ENCODE peak calls at places on chromosomes 7 and 10, in ten cellular contexts. E is adrenal gland, Y is GM12891, M is erythroblast, C is Peyer's patch, L is IMR-90, G is spleen, T is HCT116, W is H1, I is NB4. P is an unnamed sample.

GRCh38 chr10:124417846-124418725 is 637 bp downstream of the OAT start:
- DNase-seq in L (peak), C (peak), I (peak), E (peak), G (peak), Y (peak), T (no peak), W (no peak), M (peak), P (peak)

GRCh38 chr10:128150045-128150493 is 23.8 kb upstream of the MKI67 start:
- DNase-seq in E (peak), I (peak), Y (peak), T (peak), M (peak), C (peak), W (no peak), G (peak), L (peak), P (peak)

GRCh38 chr7:23864984-23865383 is 155.0 kb downstream of the STK31 start:
- DNase-seq in L (peak), I (no peak), M (no peak), T (no peak), W (no peak), E (no peak), G (no peak), Y (no peak), C (no peak), P (no peak)

GRCh38 chr10:89342219-89342966 is 14.6 kb downstream of the IFIT3 start:
- DNase-seq in W (no peak), E (peak), C (no peak), Y (no peak), T (no peak), M (peak), L (peak), I (no peak), G (no peak), P (no peak)

GRCh38 chr7:113774182-113774807 is 144.5 kb downstream of the PPP1R3A start:
- DNase-seq in M (peak), W (no peak), L (peak), Y (peak), C (no peak), E (no peak), I (peak), T (peak), G (no peak), P (peak)

GRCh38 chr10:115001506-115002381 is 63.7 kb downstream of the TRUB1 start:
- DNase-seq in Y (peak), T (no peak), L (peak), G (no peak), I (no peak), E (peak), W (no peak), C (no peak), M (no peak), P (no peak)

GRCh38 chr10:10394933-10395658 is 622.6 kb upstream of the CELF2 start:
- DNase-seq in G (no peak), E (no peak), L (peak), I (no peak), W (no peak), M (no peak), C (no peak), T (no peak), Y (no peak), P (no peak)

GRCh38 chr7:149087366-149087765 is 3.2 kb downstream of the ZNF786 start:
- DNase-seq in Y (no peak), E (no peak), W (no peak), G (no peak), C (no peak), L (no peak), T (no peak), M (no peak), I (no peak), P (no peak)

GRCh38 chr7:37198906-37199485 is 249.7 kb downstream of the ELMO1 start:
- DNase-seq in W (peak), I (peak), E (peak), T (peak), C (peak), Y (peak), G (peak), L (peak), M (peak), P (peak)

GRCh38 chr7:128197586-128197985 is 43.5 kb upstream of the LEP start:
- DNase-seq in W (no peak), T (no peak), L (peak), M (no peak), E (no peak), Y (no peak), G (no peak), C (no peak), I (no peak), P (peak)

GRCh38 chr10:44968101-44968886 is 8.7 kb downstream of the RASSF4 start:
- DNase-seq in T (no peak), I (peak), L (no peak), M (no peak), G (peak), E (peak), C (no peak), Y (no peak), W (no peak), P (no peak)

GRCh38 chr7:106862317-106863183 is 2.5 kb upstream of the PIK3CG start:
- DNase-seq in T (no peak), Y (no peak), W (no peak), I (peak), E (no peak), M (no peak), G (no peak), C (no peak), L (peak), P (no peak)

GRCh38 chr10:121205625-121206024 is 354.5 kb downstream of the WDR11 start:
- DNase-seq in L (no peak), T (no peak), C (no peak), E (no peak), W (no peak), Y (no peak), M (no peak), I (no peak), G (no peak), P (no peak)

GRCh38 chr7:13181221-13181620 is 493.8 kb downstream of the ARL4A start:
- DNase-seq in C (no peak), M (no peak), Y (no peak), W (no peak), I (no peak), T (no peak), G (no peak), L (peak), E (no peak), P (no peak)

GRCh38 chr7:2317556-2318293 is 3.5 kb upstream of the SNX8 start:
- DNase-seq in W (no peak), T (no peak), Y (no peak), C (no peak), I (no peak), G (no peak), E (no peak), L (no peak), M (no peak), P (no peak)

GRCh38 chr10:26519803-26520202 is 81.7 kb downstream of the APBB1IP start:
- DNase-seq in I (no peak), Y (no peak), W (no peak), M (no peak), E (no peak), L (no peak), T (no peak), G (no peak), C (no peak), P (no peak)

GRCh38 chr10:74825371-74826141 is 844 bp upstream of the KAT6B start:
- DNase-seq in E (peak), M (peak), C (no peak), L (no peak), W (no peak), G (peak), T (no peak), I (no peak), Y (no peak), P (peak)

GRCh38 chr10:28177944-28178637 is 124.8 kb downstream of the MPP7 start:
- DNase-seq in I (peak), Y (no peak), L (peak), M (no peak), C (no peak), T (no peak), W (no peak), G (no peak), E (no peak), P (no peak)

GRCh38 chr10:89389254-89389653 is 3.2 kb upstream of the IFIT1 start:
- DNase-seq in L (peak), T (peak), I (peak), C (no peak), G (no peak), E (no peak), Y (no peak), M (peak), W (no peak), P (no peak)

DNA sequence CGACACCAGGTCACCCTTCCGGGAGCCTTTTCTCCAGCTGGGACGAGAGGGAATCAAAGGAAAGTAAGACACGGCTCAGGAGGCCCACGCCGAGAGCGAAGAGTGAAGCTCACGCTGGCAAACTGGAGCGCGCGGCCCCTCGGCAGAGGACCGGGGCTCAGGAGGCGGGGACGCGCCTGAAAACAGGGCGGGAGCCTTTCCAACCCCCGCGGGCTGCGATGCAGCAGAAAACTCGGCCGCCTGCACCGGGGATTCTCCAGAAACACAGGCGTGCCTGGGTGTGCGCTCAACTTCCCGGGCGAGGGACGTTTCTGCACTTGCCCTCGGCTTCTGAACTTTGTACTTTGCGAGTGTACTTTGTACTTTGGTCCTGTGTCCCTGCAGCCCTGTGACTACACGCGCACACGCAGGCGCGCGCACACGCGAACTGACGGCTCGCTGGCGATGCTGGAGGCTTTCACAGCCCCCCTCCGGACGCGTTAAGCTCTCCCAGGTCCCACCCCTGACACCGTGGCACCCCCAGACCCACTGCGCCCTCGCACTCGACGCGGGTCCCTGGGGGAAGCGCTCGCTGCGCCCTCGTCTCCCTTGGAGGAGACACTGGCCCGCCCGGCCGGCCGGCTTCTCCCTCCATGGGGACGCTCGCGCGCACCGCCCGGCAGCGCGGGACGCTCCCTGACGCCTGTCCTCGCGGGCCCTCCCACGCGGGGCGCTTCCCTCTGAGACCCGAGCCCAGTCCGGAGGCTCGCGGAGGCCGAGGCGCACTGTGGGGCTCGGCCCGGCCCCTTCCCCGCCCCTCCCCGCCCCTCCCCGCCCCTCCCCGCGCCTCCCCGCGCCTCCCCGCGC is 588 bp upstream of the PAOX start:
- DNase-seq in I (peak), E (peak), L (peak), T (no peak), W (no peak), C (peak), M (peak), Y (no peak), G (peak), P (no peak)
- TF ChIP-seq POLR2A in I (no peak), E (peak), L (no peak), T (no peak), W (no peak), C (peak), M (no peak), Y (no peak), G (no peak), P (no peak)

GRCh38 chr10:103659674-103660363 is 166.3 kb downstream of the NEURL1 start:
- DNase-seq in E (peak), Y (peak), W (no peak), G (peak), I (no peak), M (peak), L (peak), C (peak), T (no peak), P (peak)
- TF ChIP-seq POLR2A in E (peak), Y (no peak), W (no peak), G (no peak), I (no peak), M (peak), L (peak), C (peak), T (no peak), P (peak)

GRCh38 chr7:99395616-99396327 is 12.6 kb downstream of the PDAP1 start:
- DNase-seq in T (no peak), Y (no peak), C (no peak), W (no peak), L (no peak), M (no peak), G (no peak), I (no peak), E (no peak), P (no peak)

GRCh38 chr7:99397632-99397983 is 10.8 kb downstream of the PDAP1 start:
- DNase-seq in E (no peak), L (no peak), I (no peak), G (no peak), Y (no peak), M (no peak), T (no peak), W (no peak), C (no peak), P (no peak)

GRCh38 chr7:99399597-99399996 is 8.8 kb downstream of the PDAP1 start:
- DNase-seq in C (no peak), Y (no peak), L (no peak), I (no peak), T (no peak), M (no peak), G (no peak), W (no peak), E (no peak), P (no peak)

GRCh38 chr7:99398891-99399445 is 9.4 kb downstream of the PDAP1 start:
- DNase-seq in C (no peak), M (no peak), E (no peak), I (no peak), W (no peak), Y (no peak), L (no peak), T (no peak), G (no peak), P (no peak)

GRCh38 chr7:99396914-99397631 is 11.3 kb downstream of the PDAP1 start:
- DNase-seq in W (no peak), Y (no peak), M (no peak), E (no peak), G (no peak), I (no peak), C (no peak), L (no peak), T (no peak), P (no peak)
- TF ChIP-seq POLR2A in W (peak), Y (peak), M (no peak), E (no peak), G (no peak), I (no peak), C (no peak), L (no peak), T (no peak), P (no peak)

DNA sequence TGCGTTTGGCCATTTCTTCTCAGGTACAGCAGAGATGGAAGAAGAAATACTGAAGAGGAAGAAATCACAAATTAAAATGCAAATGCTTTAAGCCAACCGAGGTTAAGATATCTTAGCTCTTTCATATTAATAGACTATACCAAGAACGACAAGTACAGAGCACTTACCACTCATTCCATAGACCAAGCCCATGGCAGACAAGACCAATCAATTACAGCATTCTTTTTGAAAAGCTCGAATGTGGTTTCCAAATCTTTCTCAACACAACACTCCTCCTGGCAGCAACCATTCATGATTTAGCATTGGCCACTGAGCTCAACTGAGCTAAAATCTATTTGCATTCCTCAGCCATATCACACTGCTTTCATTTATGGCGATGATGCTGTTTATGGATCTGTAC is 2.7 kb downstream of the ASAH2 start:
- DNase-seq in T (no peak), W (no peak), L (no peak), E (no peak), G (no peak), Y (no peak), I (no peak), M (no peak), C (no peak), P (no peak)
- TF ChIP-seq POLR2A in T (no peak), W (no peak), L (no peak), E (no peak), G (no peak), Y (no peak), I (no peak), M (no peak), C (no peak), P (no peak)

GRCh38 chr10:77409697-77410471 is 227.7 kb downstream of the KCNMA1 start:
- DNase-seq in L (no peak), G (no peak), E (no peak), M (no peak), T (no peak), I (no peak), W (no peak), C (peak), Y (no peak), P (no peak)

GRCh38 chr10:77404801-77405200 is 232.8 kb downstream of the KCNMA1 start:
- DNase-seq in M (no peak), W (no peak), I (no peak), G (no peak), C (no peak), E (no peak), Y (no peak), L (no peak), T (no peak), P (no peak)

GRCh38 chr10:77408259-77408658 is 229.3 kb downstream of the KCNMA1 start:
- DNase-seq in M (no peak), L (no peak), T (no peak), I (no peak), G (no peak), Y (no peak), W (no peak), E (no peak), C (no peak), P (no peak)

GRCh38 chr10:77405771-77406241 is 231.8 kb downstream of the KCNMA1 start:
- DNase-seq in C (peak), I (peak), W (peak), G (no peak), E (peak), L (peak), M (no peak), Y (no peak), T (peak), P (peak)

DNA sequence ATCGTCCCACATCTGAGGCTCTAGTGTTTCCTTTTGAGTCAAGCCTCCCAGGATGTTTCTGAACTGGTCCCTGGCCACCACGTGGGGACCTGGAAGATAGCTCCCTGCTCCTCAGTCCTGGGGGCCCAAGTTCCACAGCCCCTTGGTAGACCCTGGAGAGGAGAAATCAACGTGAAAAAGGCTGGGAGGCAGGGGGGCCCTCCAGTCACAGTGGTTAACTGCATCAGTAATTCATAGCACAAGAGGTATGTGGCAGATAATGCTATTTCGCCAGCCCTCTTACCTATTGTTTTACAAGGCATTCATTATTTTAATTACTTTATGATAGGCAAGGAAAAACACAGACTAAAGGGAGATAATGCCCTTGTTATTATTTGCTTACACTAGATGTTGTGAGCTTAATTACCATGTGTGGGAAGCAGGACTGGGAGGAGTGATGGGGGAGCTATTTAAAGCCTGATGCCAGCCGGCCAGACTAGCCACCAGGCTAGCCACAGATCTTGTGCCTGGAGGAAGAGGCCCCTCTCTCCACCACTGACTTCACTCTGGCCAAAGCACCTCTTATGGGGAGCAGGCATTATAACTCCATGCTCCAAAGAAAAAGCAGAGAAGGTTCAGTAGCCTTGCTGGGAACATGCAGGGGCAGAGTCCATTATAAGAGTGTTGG is 230.7 kb downstream of the KCNMA1 start:
- DNase-seq in Y (no peak), W (no peak), L (no peak), M (no peak), I (no peak), C (no peak), E (no peak), G (no peak), T (no peak), P (no peak)
- TF ChIP-seq POLR2A in Y (no peak), W (no peak), L (no peak), M (no peak), I (no peak), C (no peak), E (no peak), G (no peak), T (no peak), P (no peak)

GRCh38 chr10:97433430-97434001 is 7.5 kb downstream of the PGAM1 start:
- DNase-seq in E (no peak), C (no peak), T (no peak), I (no peak), G (no peak), L (no peak), Y (no peak), M (no peak), W (no peak), P (no peak)
- TF ChIP-seq POLR2A in E (no peak), C (no peak), T (no peak), I (no peak), G (no peak), L (no peak), Y (peak), M (no peak), W (peak), P (no peak)

GRCh38 chr10:7410800-7411670 is at the start of gene SFMBT2:
- DNase-seq in W (no peak), E (peak), M (peak), L (peak), C (peak), G (peak), I (peak), T (no peak), Y (peak), P (peak)
- TF ChIP-seq POLR2A in W (peak), E (peak), M (no peak), L (no peak), C (no peak), G (no peak), I (peak), T (no peak), Y (peak), P (peak)

GRCh38 chr10:77927343-77928256 is 1.0 kb upstream of the DLG5 start:
- DNase-seq in M (no peak), E (no peak), I (no peak), G (no peak), T (no peak), L (no peak), C (no peak), Y (no peak), W (no peak), P (no peak)

GRCh38 chr10:77926566-77927342 is at the start of gene DLG5:
- DNase-seq in W (no peak), C (peak), I (peak), L (peak), G (peak), T (no peak), Y (peak), M (peak), E (peak), P (peak)

GRCh38 chr10:77936697-77937567 is 10.4 kb upstream of the DLG5 start:
- DNase-seq in E (no peak), Y (no peak), C (no peak), G (no peak), M (no peak), L (no peak), W (no peak), T (no peak), I (peak), P (no peak)

DNA sequence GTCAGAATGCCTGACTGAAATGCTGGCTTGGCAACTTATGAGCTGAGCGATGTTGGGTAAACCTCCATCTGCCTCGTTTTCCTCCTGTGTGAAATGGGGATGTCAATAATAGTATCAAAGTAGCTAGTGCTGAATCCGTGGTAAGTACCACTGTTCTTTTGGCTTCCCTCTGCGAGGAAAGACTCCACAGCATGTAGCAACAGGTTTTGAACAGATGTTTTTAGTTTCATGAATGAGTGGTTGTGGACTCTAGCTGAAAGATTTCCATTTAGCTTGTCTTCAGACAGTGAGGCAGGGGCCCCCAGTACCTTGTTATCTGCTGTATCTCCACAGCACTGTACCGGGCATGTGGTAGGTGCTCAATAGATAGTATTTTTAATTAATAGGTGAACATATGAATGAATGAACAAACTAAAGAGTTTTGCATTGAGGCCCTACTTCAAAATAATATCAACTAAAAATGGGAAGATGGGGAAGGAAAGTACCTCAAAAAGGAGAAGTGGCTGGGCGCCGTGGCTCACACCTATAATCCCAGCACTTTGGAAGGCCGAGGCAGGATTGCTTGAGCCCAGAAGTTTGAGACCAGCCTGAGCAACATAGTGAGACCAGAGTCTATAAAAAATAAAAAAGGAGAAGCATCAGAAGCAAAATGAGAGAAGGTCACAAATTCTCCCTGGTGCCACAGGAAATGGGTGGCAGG is 5.6 kb upstream of the DLG5 start:
- DNase-seq in M (no peak), Y (no peak), I (no peak), E (no peak), G (no peak), W (no peak), T (no peak), L (no peak), C (no peak), P (no peak)
- TF ChIP-seq POLR2A in M (no peak), Y (no peak), I (no peak), E (no peak), G (no peak), W (no peak), T (no peak), L (no peak), C (no peak), P (no peak)